ENCODE peak calls at places on chromosomes 7 and 10, in nine cellular contexts. N is stomach; J is stimulated activated CD8-positive, alpha-beta memory T cell treated with anti-CD3 and anti-CD28 coated beads, Interleukin-4, amount 100 ng/mL, for 4 hours; P is heart right ventricle; C is Jurkat, Clone E6-1; O is CD4-positive, alpha-beta memory T cell; L is fibroblast of the aortic adventitia; H is A549; D is AG09319. G is an unnamed sample.

GRCh38 chr10:129853236-129853946 is 110.7 kb downstream of the EBF3 start:
- DNase-seq in N (no peak), J (no peak), P (no peak), C (peak), O (no peak), L (peak), H (peak), D (no peak), G (no peak)

GRCh38 chr7:73966062-73966940 is 61.7 kb upstream of the ELN start:
- DNase-seq in N (no peak), J (no peak), P (no peak), C (no peak), O (no peak), L (peak), H (no peak), D (no peak), G (no peak)

GRCh38 chr7:126727930-126728331 is 524.8 kb downstream of the GRM8 start:
- DNase-seq in N (no peak), J (no peak), P (no peak), C (peak), O (no peak), L (peak), H (peak), D (no peak), G (peak)

GRCh38 chr10:28328346-28328745 is 25.5 kb upstream of the MPP7 start:
- DNase-seq in N (no peak), J (no peak), P (no peak), C (no peak), O (no peak), L (no peak), H (no peak), D (no peak), G (no peak)

GRCh38 chr10:133185421-133185820 is 25.4 kb downstream of the KNDC1 start:
- DNase-seq in N (no peak), J (no peak), P (no peak), C (no peak), O (no peak), L (no peak), H (no peak), D (no peak), G (no peak)

GRCh38 chr7:101884671-101885596 is 67.5 kb downstream of the CUX1 start:
- DNase-seq in N (no peak), J (no peak), P (no peak), C (peak), O (peak), L (no peak), H (no peak), D (no peak), G (no peak)

GRCh38 chr7:24401628-24402593 is 117.9 kb downstream of the NPY start:
- DNase-seq in N (no peak), J (no peak), P (no peak), C (peak), O (peak), L (peak), H (peak), D (peak), G (peak)

GRCh38 chr7:151695856-151696555 is 176.3 kb upstream of the RHEB start:
- DNase-seq in N (no peak), J (no peak), P (no peak), C (no peak), O (no peak), L (no peak), H (no peak), D (no peak), G (no peak)

GRCh38 chr10:113335603-113336002 is 217.2 kb upstream of the HABP2 start:
- DNase-seq in N (no peak), J (no peak), P (no peak), C (no peak), O (no peak), L (peak), H (no peak), D (no peak), G (no peak)

GRCh38 chr7:90846171-90846570 is 250.1 kb downstream of the CDK14 start:
- DNase-seq in N (no peak), J (no peak), P (no peak), C (no peak), O (no peak), L (no peak), H (no peak), D (no peak), G (no peak)

GRCh38 chr7:158782638-158783490 is 46.4 kb downstream of the ESYT2 start:
- DNase-seq in N (no peak), J (no peak), P (peak), C (no peak), O (no peak), L (peak), H (peak), D (no peak), G (no peak)

GRCh38 chr7:16063691-16064090 is 357.6 kb downstream of the CRPPA start:
- DNase-seq in N (no peak), J (no peak), P (no peak), C (no peak), O (no peak), L (no peak), H (no peak), D (peak), G (no peak)

GRCh38 chr10:43068781-43069515 is 7.9 kb upstream of the RET start:
- DNase-seq in N (no peak), J (no peak), P (no peak), C (no peak), O (no peak), L (no peak), H (no peak), D (no peak), G (no peak)

GRCh38 chr10:126935263-126935946 is 30.2 kb downstream of the DOCK1 start:
- DNase-seq in N (no peak), J (no peak), P (no peak), C (no peak), O (no peak), L (no peak), H (no peak), D (no peak), G (no peak)

GRCh38 chr10:83605783-83606182 is 533.5 kb upstream of the GHITM start:
- DNase-seq in N (no peak), J (no peak), P (no peak), C (no peak), O (no peak), L (no peak), H (no peak), D (no peak), G (no peak)

GRCh38 chr7:20846791-20847190 is 60.1 kb upstream of the SP8 start:
- DNase-seq in N (no peak), J (no peak), P (no peak), C (no peak), O (no peak), L (no peak), H (no peak), D (no peak), G (no peak)

GRCh38 chr10:32189400-32190084 is 133.3 kb upstream of the KIF5B start:
- DNase-seq in N (no peak), J (no peak), P (no peak), C (peak), O (no peak), L (peak), H (peak), D (no peak), G (no peak)

GRCh38 chr10:93103953-93104352 is 30.3 kb downstream of the CYP26A1 start:
- DNase-seq in N (no peak), J (no peak), P (no peak), C (no peak), O (no peak), L (no peak), H (no peak), D (no peak), G (no peak)

GRCh38 chr7:137081694-137082093 is 213.2 kb downstream of the CHRM2 start:
- DNase-seq in N (peak), J (no peak), P (peak), C (no peak), O (no peak), L (peak), H (no peak), D (peak), G (no peak)

GRCh38 chr10:94043431-94043990 is 49.8 kb downstream of the PLCE1 start:
- DNase-seq in N (no peak), J (no peak), P (no peak), C (no peak), O (no peak), L (no peak), H (no peak), D (no peak), G (no peak)

GRCh38 chr10:132626019-132626760 is 88.6 kb downstream of the INPP5A start:
- DNase-seq in N (no peak), J (no peak), P (no peak), C (no peak), O (no peak), L (no peak), H (no peak), D (no peak), G (no peak)

GRCh38 chr7:156470399-156471320 is 169.9 kb upstream of the RNF32 start:
- DNase-seq in N (no peak), J (no peak), P (no peak), C (no peak), O (no peak), L (no peak), H (no peak), D (no peak), G (no peak)

GRCh38 chr7:128167316-128167691 is 73.8 kb upstream of the LEP start:
- DNase-seq in N (peak), J (no peak), P (no peak), C (no peak), O (peak), L (peak), H (peak), D (no peak), G (no peak)

GRCh38 chr7:100475549-100475948 is 3.5 kb downstream of the TSC22D4 start:
- DNase-seq in N (no peak), J (no peak), P (peak), C (no peak), O (no peak), L (no peak), H (no peak), D (no peak), G (no peak)

GRCh38 chr7:114988755-114989154 is 66.9 kb downstream of the MDFIC start:
- DNase-seq in N (no peak), J (no peak), P (peak), C (no peak), O (no peak), L (peak), H (peak), D (peak), G (no peak)

GRCh38 chr10:94687625-94688248 is 4.2 kb downstream of the CYP2C18 start:
- DNase-seq in N (no peak), J (no peak), P (no peak), C (no peak), O (no peak), L (no peak), H (no peak), D (no peak), G (no peak)

GRCh38 chr7:89401690-89402089 is 606.2 kb upstream of the TEX47 start:
- DNase-seq in N (no peak), J (no peak), P (no peak), C (no peak), O (no peak), L (no peak), H (no peak), D (no peak), G (no peak)